ENCODE peak calls at places on chromosome 4, in five cellular contexts. R is kidney, J is BJ, H is bronchial epithelial cell, X is AG09319. N is an unnamed sample.

GRCh38 chr4:46124773-46125172 is 919 bp upstream of the GABRG1 start:
- DNase-seq in J (no peak), R (no peak), X (no peak), H (no peak), N (no peak)

GRCh38 chr4:138925495-138925894 is 90.1 kb upstream of the NOCT start:
- DNase-seq in X (no peak), H (no peak), J (no peak), R (no peak), N (no peak)

GRCh38 chr4:76535603-76536380 is 100.8 kb downstream of the SHROOM3 start:
- DNase-seq in X (no peak), J (no peak), R (no peak), H (no peak), N (peak)

GRCh38 chr4:159400782-159401712 is 298.2 kb downstream of the RAPGEF2 start:
- DNase-seq in X (no peak), H (no peak), R (no peak), J (no peak), N (no peak)

GRCh38 chr4:11428701-11429571 is at the start of gene HS3ST1:
- DNase-seq in J (no peak), H (peak), R (peak), X (no peak), N (peak)

GRCh38 chr4:4720671-4721070 is 138.8 kb upstream of the MSX1 start:
- DNase-seq in R (no peak), J (no peak), H (no peak), X (no peak), N (no peak)

GRCh38 chr4:153345011-153345981 is 808 bp downstream of the MND1 start:
- DNase-seq in X (peak), H (peak), R (no peak), J (no peak), N (peak)

GRCh38 chr4:42709392-42710065 is 52.6 kb upstream of the ATP8A1 start:
- DNase-seq in J (no peak), X (no peak), H (no peak), R (no peak), N (no peak)

GRCh38 chr4:156201050-156201449 is 247.4 kb upstream of the CTSO start:
- DNase-seq in H (no peak), R (no peak), J (no peak), X (no peak), N (no peak)

GRCh38 chr4:76312457-76312856 is 5.9 kb downstream of the STBD1 start:
- DNase-seq in J (no peak), H (no peak), X (no peak), R (no peak), N (no peak)

GRCh38 chr4:169079942-169080827 is 70.1 kb upstream of the CBR4 start:
- DNase-seq in R (peak), J (no peak), H (peak), X (peak), N (peak)

GRCh38 chr4:74751247-74751646 is 43.1 kb downstream of the BTC start:
- DNase-seq in R (no peak), H (no peak), X (no peak), J (no peak), N (no peak)

GRCh38 chr4:20086067-20086466 is 165.6 kb upstream of the SLIT2 start:
- DNase-seq in H (no peak), X (no peak), J (no peak), R (no peak), N (no peak)

GRCh38 chr4:150501019-150501727 is 80.8 kb upstream of the MAB21L2 start:
- DNase-seq in R (no peak), H (peak), J (peak), X (peak), N (peak)

GRCh38 chr4:170623899-170624298 is 534.1 kb upstream of the AADAT start:
- DNase-seq in H (no peak), J (no peak), R (no peak), X (no peak), N (no peak)
- TF ChIP-seq CTCF in H (no peak), J (no peak), R (no peak), X (no peak), N (no peak)

DNA sequence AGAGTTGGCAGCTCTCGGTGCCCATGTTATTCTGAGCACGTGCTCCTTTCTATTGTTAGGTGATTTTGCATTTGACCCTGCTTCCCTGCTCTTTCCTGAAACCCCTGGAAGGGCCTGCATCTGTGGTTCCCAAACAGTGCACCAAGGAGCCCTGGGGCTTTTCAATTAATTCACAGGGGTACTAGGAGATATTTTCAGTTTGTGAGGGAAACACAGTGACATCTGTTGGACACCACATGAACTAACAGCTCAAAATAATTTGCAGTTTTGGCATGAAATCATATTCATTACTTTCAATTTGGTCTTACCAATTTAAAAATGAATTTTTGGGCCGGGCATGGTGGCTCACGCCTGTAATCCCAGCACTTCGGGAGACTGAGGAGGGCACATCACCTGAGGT is 156.6 kb downstream of the GATB start:
- DNase-seq in X (peak), H (peak), R (no peak), J (no peak), N (no peak)
- TF ChIP-seq CTCF in X (peak), H (peak), R (peak), J (peak), N (peak)

GRCh38 chr4:7964459-7964858 is 24.8 kb upstream of the AFAP1 start:
- DNase-seq in H (no peak), J (no peak), X (no peak), R (no peak), N (no peak)
- TF ChIP-seq CTCF in H (no peak), J (no peak), X (no peak), R (no peak), N (no peak)

DNA sequence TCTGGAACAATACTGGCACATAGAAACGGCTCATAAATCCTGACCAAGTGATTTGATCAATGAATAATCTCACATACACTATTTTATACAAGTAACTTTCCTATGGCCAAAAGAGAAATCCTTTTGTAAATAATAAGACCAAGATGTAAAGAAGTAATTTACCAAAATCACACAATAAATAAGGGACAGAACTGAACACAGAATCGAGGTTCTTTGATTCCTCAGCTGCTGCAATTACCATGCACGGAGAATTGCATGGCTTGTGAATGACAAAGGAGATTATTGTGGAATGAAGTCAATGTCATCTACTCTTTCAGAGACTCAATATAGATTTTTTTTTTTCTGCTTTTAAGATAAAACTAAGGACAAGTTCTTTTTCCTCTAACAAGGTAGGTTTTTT is 576.7 kb upstream of the SMIM31 start:
- DNase-seq in H (no peak), R (no peak), J (no peak), X (no peak), N (no peak)
- TF ChIP-seq CTCF in H (no peak), R (no peak), J (no peak), X (no peak), N (no peak)

DNA sequence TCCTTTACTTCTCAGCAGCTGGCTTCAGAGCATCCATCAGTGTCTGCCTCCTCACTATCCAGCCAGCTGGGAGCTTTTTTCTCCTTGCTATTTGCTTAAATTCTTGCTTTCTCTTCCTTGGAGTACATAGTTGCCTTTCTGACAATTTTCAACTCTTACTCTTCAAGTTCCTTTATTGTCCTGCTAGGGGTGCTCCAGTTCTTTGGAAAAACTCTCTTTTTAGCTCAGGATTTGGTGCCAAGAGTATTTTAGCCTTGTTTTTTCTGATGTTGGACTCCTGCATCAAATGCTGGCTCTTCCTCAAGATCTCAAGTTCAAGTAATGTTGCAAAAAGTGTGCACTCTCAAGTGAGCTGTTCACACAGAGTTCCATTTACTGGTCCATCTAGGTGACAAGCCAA is 126.4 kb downstream of the KDR start:
- DNase-seq in H (peak), R (no peak), J (no peak), X (peak), N (no peak)
- TF ChIP-seq CTCF in H (peak), R (peak), J (peak), X (peak), N (peak)

DNA sequence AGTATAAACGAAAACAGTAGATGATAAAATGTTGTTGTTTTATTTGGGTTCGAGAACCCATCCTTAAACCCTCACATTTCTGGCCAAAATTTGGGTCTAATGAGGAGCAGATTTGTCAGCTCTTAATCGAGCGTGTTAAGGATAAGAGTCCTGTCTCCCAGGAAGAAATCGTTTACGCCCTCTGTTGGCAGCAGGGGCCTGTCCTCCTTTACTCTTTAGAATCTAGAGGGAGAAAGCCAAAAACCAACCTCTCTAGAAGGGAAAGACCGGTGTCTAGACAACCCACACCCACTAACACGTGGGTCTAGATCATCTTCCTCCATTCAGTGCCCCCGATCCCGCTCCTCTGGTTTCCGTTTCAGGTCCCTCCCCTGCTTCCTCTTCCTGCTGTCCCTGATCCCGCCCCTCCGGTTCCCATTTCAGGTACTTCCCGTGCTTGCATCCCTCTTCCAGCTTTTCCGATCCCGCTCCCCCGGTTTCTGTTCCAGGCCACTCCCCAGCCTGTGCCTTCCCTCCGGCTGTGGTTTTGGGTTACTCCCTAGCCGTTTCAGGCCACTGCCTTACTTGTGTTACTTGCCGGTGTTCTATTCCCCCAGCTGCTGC is 339.1 kb downstream of the PAPSS1 start:
- DNase-seq in H (no peak), X (no peak), R (peak), J (no peak), N (no peak)
- TF ChIP-seq CTCF in H (no peak), X (peak), R (no peak), J (peak), N (no peak)

GRCh38 chr4:48896845-48897244 is 9.7 kb downstream of the OCIAD2 start:
- DNase-seq in X (no peak), J (no peak), H (no peak), R (no peak), N (no peak)
- TF ChIP-seq CTCF in X (no peak), J (no peak), H (no peak), R (no peak), N (no peak)

N was measured in mammary epithelial cell.